ENCODE peak calls at places on chromosomes 2 and 18, in four cellular contexts. C is K562, Y is HepG2, N is GM12878. K is an unnamed sample.

GRCh38 chr2:72864500-72864899 is 22.7 kb upstream of the SPR start:
- DNase-seq in C (no peak), N (no peak), Y (no peak), K (peak)

GRCh38 chr18:43789234-43790000 is 512.1 kb upstream of the SYT4 start:
- DNase-seq in N (no peak), C (no peak), Y (no peak), K (no peak)

GRCh38 chr2:176956791-176957190 is 255.8 kb upstream of the HNRNPA3 start:
- DNase-seq in C (no peak), Y (no peak), N (no peak), K (no peak)

GRCh38 chr2:12769492-12770105 is 52.9 kb downstream of the TRIB2 start:
- DNase-seq in N (no peak), C (no peak), Y (no peak), K (peak)

GRCh38 chr18:34651586-34652369 is 58.3 kb upstream of the DTNA start:
- DNase-seq in Y (no peak), C (no peak), N (no peak), K (no peak)

GRCh38 chr2:229178117-229178516 is 93.0 kb downstream of the PID1 start:
- DNase-seq in C (no peak), Y (no peak), N (no peak), K (no peak)

GRCh38 chr18:6221602-6222014 is 193.1 kb downstream of the L3MBTL4 start:
- DNase-seq in Y (no peak), N (no peak), C (no peak), K (no peak)

GRCh38 chr2:18991177-18992168 is 366.9 kb downstream of the OSR1 start:
- DNase-seq in C (no peak), N (no peak), Y (no peak), K (peak)

GRCh38 chr2:85277416-85278158 is 50.2 kb downstream of the TGOLN2 start:
- DNase-seq in C (no peak), N (no peak), Y (no peak), K (peak)

GRCh38 chr2:151553-152328 is 105.4 kb upstream of the FAM110C start:
- DNase-seq in Y (no peak), N (no peak), C (no peak), K (no peak)

GRCh38 chr2:74877781-74878433 is 44.0 kb downstream of the HK2 start:
- DNase-seq in C (no peak), N (no peak), Y (no peak), K (no peak)

GRCh38 chr2:33426666-33427231 is 49.7 kb upstream of the RASGRP3 start:
- DNase-seq in C (peak), Y (peak), N (no peak), K (peak)

GRCh38 chr2:172275239-172275638 is 152.1 kb upstream of the ITGA6 start:
- DNase-seq in Y (no peak), C (no peak), N (no peak), K (no peak)

GRCh38 chr2:191899442-191899841 is 52.6 kb upstream of the CAVIN2 start:
- DNase-seq in N (no peak), Y (no peak), C (no peak), K (peak)

GRCh38 chr2:96553176-96553956 is 16.8 kb downstream of the ARID5A start:
- DNase-seq in N (no peak), Y (no peak), C (no peak), K (no peak)

GRCh38 chr2:239285071-239285931 is 115.5 kb downstream of the HDAC4 start:
- DNase-seq in N (no peak), C (peak), Y (peak), K (no peak)

GRCh38 chr2:238415036-238415764 is 11.5 kb upstream of the ASB1 start:
- DNase-seq in N (no peak), Y (no peak), C (no peak), K (no peak)

GRCh38 chr2:205060269-205060668 is 515.0 kb downstream of the PARD3B start:
- DNase-seq in Y (no peak), C (no peak), N (no peak), K (peak)

GRCh38 chr18:74040459-74041332 is 106.9 kb downstream of the FBXO15 start:
- DNase-seq in C (peak), N (no peak), Y (peak), K (peak)

GRCh38 chr2:123717616-123718279 is 307.3 kb upstream of the CNTNAP5 start:
- DNase-seq in N (no peak), Y (no peak), C (no peak), K (no peak)

GRCh38 chr2:112160591-112161250 is 22.5 kb downstream of the FBLN7 start:
- DNase-seq in Y (no peak), N (no peak), C (no peak), K (no peak)

GRCh38 chr2:153645640-153646039 is 167.1 kb upstream of the RPRM start:
- DNase-seq in N (no peak), C (no peak), Y (no peak), K (no peak)

GRCh38 chr2:218342837-218343236 is 13.8 kb upstream of the CATIP start:
- DNase-seq in N (no peak), C (no peak), Y (no peak), K (no peak)

GRCh38 chr2:62663920-62664319 is 41.6 kb upstream of the EHBP1 start:
- DNase-seq in N (no peak), Y (no peak), C (no peak), K (no peak)

GRCh38 chr2:239321596-239322413 is 79.0 kb downstream of the HDAC4 start:
- DNase-seq in C (no peak), Y (no peak), N (no peak), K (no peak)

GRCh38 chr2:72176281-72176680 is 28.6 kb upstream of the CYP26B1 start:
- DNase-seq in Y (no peak), C (no peak), N (no peak), K (no peak)

GRCh38 chr18:1036926-1037325 is 132.3 kb downstream of the ADCYAP1 start:
- DNase-seq in N (no peak), C (no peak), Y (no peak), K (no peak)

GRCh38 chr2:128236491-128237035 is 82.1 kb downstream of the HS6ST1 start:
- DNase-seq in Y (no peak), C (no peak), N (no peak), K (peak)

GRCh38 chr2:30511122-30512083 is 64.4 kb downstream of the LCLAT1 start:
- DNase-seq in Y (peak), C (no peak), N (no peak), K (peak)

GRCh38 chr2:43078781-43079755 is 147.3 kb downstream of the ZFP36L2 start:
- DNase-seq in N (no peak), Y (no peak), C (no peak), K (peak)

GRCh38 chr2:101466426-101466825 is 8.5 kb downstream of the RFX8 start:
- DNase-seq in N (no peak), Y (no peak), C (no peak), K (no peak)

GRCh38 chr2:100198461-100199230 is 56.3 kb upstream of the AFF3 start:
- DNase-seq in Y (no peak), N (no peak), C (no peak), K (no peak)

GRCh38 chr2:54634012-54634411 is 89.5 kb upstream of the EML6 start:
- DNase-seq in C (no peak), N (no peak), Y (no peak), K (no peak)

GRCh38 chr18:80172056-80172455 is 63.0 kb downstream of the ADNP2 start:
- DNase-seq in Y (no peak), N (no peak), C (no peak), K (no peak)

GRCh38 chr2:205411558-205411957 is 270.7 kb upstream of the NRP2 start:
- DNase-seq in C (no peak), Y (no peak), N (no peak), K (no peak)

GRCh38 chr2:120272763-120273481 is 20.3 kb downstream of the RALB start:
- DNase-seq in N (no peak), C (no peak), Y (peak), K (no peak)

GRCh38 chr2:202317080-202317859 is 51.7 kb downstream of the NOP58 start:
- DNase-seq in C (no peak), Y (no peak), N (no peak), K (peak)

GRCh38 chr2:191264647-191265079 is 19.5 kb downstream of the MYO1B start:
- DNase-seq in C (no peak), N (no peak), Y (no peak), K (peak)

GRCh38 chr2:151638188-151638933 is 95.9 kb downstream of the NEB start:
- DNase-seq in Y (peak), C (no peak), N (peak), K (no peak)

GRCh38 chr2:151637284-151637781 is 96.9 kb downstream of the NEB start:
- DNase-seq in N (peak), C (no peak), Y (no peak), K (no peak)

GRCh38 chr2:151630372-151630771 is 103.9 kb downstream of the NEB start:
- DNase-seq in C (no peak), N (no peak), Y (peak), K (no peak)

GRCh38 chr2:151634726-151635467 is 99.4 kb downstream of the NEB start:
- DNase-seq in Y (no peak), C (no peak), N (no peak), K (peak)

DNA sequence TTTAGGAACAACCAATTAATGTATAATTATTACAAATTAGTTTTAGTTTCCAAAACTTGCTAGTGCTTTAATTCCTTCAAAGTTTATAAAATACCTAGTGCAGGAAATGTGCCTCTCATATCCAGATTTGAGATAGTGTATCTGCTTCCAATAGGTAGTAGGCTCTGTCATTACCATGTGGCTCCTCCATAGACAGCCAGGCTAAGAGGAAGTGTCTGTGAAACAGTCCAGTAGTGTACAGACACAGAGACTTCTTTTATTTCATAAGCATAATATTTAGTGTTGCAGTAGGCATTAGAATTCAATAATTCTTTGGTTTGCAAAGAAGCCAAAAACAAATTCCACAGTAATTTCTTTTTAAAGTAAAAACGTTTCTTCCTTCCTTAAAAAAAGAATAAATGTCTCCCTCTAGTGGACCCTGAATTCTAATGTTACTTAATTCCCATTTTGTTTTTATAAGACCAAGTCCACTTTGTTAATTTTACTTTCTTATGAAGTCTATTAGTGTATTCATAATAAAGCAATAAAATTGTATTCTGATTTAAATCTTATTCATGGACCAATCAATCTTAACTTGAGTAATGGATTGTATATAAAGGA is 101.2 kb downstream of the NEB start:
- DNase-seq in N (no peak), C (no peak), Y (peak), K (peak)
- TF ChIP-seq MXI1 in N (no peak), C (no peak), Y (no peak), K (no peak)

DNA sequence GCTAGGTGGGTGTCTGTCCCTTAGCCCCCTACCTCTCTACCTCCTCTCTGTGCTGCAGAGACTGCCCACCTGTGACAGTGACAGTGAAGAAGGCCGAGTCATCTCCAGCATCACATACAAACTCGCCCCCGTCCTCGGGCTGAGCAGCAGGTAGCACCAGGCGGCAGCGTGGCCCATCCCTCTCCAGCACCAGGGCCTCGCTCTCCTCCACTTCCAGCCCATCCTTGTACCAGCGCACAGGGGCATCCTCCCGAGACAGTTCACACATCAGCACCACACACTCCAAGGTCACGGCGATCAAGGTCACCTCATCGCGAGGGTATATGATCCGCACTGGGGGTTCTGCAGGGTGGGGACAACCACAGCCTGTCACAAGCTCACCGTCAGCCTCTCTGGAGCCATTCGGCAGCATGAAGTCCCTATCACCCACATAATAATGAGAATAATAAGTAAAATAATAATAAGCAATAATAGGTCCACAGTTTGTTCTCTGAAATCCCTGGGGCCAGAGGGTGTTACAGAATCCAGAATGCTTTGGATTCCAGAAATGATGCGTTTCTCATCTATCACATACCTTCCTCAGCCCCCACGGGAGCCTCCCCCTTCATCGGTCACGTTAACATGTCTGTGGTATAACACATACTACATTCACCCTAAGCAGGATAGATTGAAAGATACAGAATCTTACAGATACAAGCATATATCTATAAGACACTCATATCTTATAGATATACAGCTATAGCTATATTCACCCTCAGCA is 12.0 kb downstream of the OBSL1 start:
- DNase-seq in C (no peak), Y (no peak), N (no peak), K (no peak)
- TF ChIP-seq BHLHE40 in C (no peak), Y (no peak), N (no peak), K (no peak)

GRCh38 chr2:67394734-67395133 is 2.4 kb upstream of the ETAA1 start:
- DNase-seq in Y (no peak), N (no peak), C (no peak), K (peak)
- TF ChIP-seq MXI1 in Y (no peak), N (no peak), C (no peak), K (no peak)

DNA sequence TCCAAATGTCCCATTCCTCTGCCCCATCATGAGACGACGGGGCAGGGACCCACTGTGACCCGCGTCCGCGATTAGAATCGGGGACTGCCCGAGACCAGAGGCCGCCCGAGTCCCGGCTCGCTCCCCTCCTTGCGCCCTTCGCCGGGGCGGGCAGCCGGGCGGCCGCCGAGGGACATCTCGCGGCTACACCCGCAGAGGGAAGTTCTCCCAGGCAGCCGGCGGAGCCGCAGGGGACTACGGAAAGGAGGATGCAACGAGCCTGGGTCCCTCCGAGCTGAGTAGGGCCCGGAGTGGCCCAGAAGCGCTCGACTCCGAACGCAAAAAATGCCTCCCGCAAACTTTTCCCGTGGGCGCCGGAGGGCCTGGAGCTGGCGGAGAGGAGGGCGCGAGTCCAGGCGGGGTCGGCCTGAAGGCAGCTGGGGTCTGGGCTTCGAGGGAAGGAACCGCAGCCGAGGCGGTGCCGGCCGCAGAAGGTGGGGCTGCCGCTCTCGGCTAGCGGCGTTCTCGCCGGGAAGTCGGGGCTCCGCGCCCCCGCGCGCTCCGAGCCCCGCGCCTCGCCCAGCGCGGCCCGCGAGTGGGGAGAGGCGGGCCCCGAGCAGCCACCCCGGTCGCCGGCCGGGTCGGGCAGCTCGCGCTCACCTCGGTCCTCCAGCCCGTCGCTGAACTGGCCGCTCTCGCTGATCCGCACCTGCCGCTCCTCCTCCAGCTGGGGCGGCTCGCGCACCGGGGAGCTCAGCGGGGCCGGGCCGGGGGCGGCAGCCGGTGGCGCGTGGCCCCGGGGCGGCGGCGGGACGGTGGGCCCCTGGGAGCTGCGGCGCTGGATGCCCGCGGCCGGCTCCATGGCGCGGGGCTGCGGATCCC is 475 bp downstream of the TMEM163 start:
- DNase-seq in Y (no peak), C (no peak), N (no peak), K (no peak)
- TF ChIP-seq BHLHE40 in Y (no peak), C (no peak), N (no peak), K (no peak)

DNA sequence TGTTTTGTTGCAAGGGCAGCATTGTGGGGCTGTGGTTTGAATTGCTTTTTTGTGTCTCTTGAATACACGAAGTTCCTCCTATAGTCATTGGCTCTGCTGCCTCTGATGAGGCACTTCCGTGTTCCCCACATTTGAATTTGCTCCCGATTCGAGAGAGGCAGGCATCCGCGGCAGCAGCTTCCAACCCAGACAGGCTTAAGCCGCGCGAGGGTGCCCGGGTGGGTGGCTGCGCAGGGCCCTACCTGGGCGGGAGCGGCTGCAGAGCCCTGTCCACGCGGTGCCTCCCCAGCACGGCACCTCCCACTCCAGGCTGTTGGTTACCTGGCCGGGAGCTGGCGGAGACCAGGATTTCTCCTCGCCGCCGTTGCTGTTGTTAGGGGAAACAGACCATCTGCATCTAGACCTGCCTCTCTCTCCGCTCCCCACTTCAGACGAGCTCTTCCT is 151.3 kb downstream of the NEDD4L start:
- DNase-seq in C (no peak), N (no peak), Y (no peak), K (no peak)
- TF ChIP-seq MXI1 in C (no peak), N (no peak), Y (no peak), K (no peak)

GRCh38 chr18:33495278-33495677 is 54.8 kb upstream of the CCDC178 start:
- DNase-seq in Y (peak), C (peak), N (peak), K (peak)
- TF ChIP-seq BHLHE40 in Y (no peak), C (no peak), N (no peak), K (no peak)

GRCh38 chr2:6069354-6069753 is 377.2 kb downstream of the SOX11 start:
- DNase-seq in Y (no peak), N (no peak), C (no peak), K (peak)
- TF ChIP-seq MXI1 in Y (no peak), N (no peak), C (no peak), K (no peak)

GRCh38 chr18:9090578-9090977 is 11.9 kb upstream of the NDUFV2 start:
- DNase-seq in C (no peak), Y (no peak), N (no peak), K (no peak)
- TF ChIP-seq BHLHE40 in C (no peak), Y (no peak), N (no peak), K (no peak)

GRCh38 chr2:109531221-109531620 is 82.5 kb downstream of the SEPTIN10 start:
- DNase-seq in C (no peak), N (no peak), Y (no peak), K (no peak)
- TF ChIP-seq MXI1 in C (no peak), N (no peak), Y (no peak), K (no peak)